ENCODE peak calls at places on chromosomes 7 and 10, in ten cellular contexts. One of them, this sample, is unnamed. For H3K4me1 and H3K27me3, the result is how much of the 10 kb centered on the place peaks cover.

GRCh38 chr7:128247108-128247507 is 6.0 kb downstream of the LEP start:
- DNase-seq in Peyer's patch: no peak
- DNase-seq in HepG2: no peak
- DNase-seq in gastrocnemius medialis: no peak
- DNase-seq in sigmoid colon: no peak
- DNase-seq in body of pancreas: no peak
- DNase-seq in IMR-90: no peak
- DNase-seq in suprapubic skin: no peak
- DNase-seq in heart left ventricle: no peak
- DNase-seq in tibial nerve: no peak
- DNase-seq in this sample: no peak

GRCh38 chr7:107995184-107996071 is 7.5 kb downstream of the LAMB1 start:
- DNase-seq in suprapubic skin: no peak
- DNase-seq in Peyer's patch: no peak
- DNase-seq in IMR-90: peak
- DNase-seq in heart left ventricle: no peak
- DNase-seq in body of pancreas: no peak
- DNase-seq in gastrocnemius medialis: no peak
- DNase-seq in sigmoid colon: peak
- DNase-seq in tibial nerve: peak
- DNase-seq in HepG2: peak
- DNase-seq in this sample: no peak

GRCh38 chr7:135253851-135254815 is 20.5 kb downstream of the STRA8 start:
- DNase-seq in Peyer's patch: no peak
- DNase-seq in tibial nerve: peak
- DNase-seq in suprapubic skin: no peak
- DNase-seq in HepG2: peak
- DNase-seq in heart left ventricle: peak
- DNase-seq in IMR-90: peak
- DNase-seq in body of pancreas: peak
- DNase-seq in sigmoid colon: peak
- DNase-seq in gastrocnemius medialis: peak
- DNase-seq in this sample: no peak

GRCh38 chr10:20418286-20418685 is 478.8 kb downstream of the NEBL start:
- DNase-seq in IMR-90: no peak
- DNase-seq in sigmoid colon: no peak
- DNase-seq in suprapubic skin: no peak
- DNase-seq in tibial nerve: no peak
- DNase-seq in heart left ventricle: no peak
- DNase-seq in HepG2: no peak
- DNase-seq in gastrocnemius medialis: no peak
- DNase-seq in body of pancreas: no peak
- DNase-seq in Peyer's patch: no peak
- DNase-seq in this sample: no peak

GRCh38 chr7:158695726-158696452 is 8.7 kb downstream of the NCAPG2 start:
- DNase-seq in gastrocnemius medialis: peak
- DNase-seq in IMR-90: peak
- DNase-seq in suprapubic skin: no peak
- DNase-seq in heart left ventricle: no peak
- DNase-seq in body of pancreas: peak
- DNase-seq in HepG2: peak
- DNase-seq in sigmoid colon: peak
- DNase-seq in Peyer's patch: no peak
- DNase-seq in tibial nerve: peak
- DNase-seq in this sample: no peak

GRCh38 chr7:108442039-108442568 is 14.1 kb downstream of the NRCAM start:
- DNase-seq in gastrocnemius medialis: no peak
- DNase-seq in IMR-90: no peak
- DNase-seq in HepG2: no peak
- DNase-seq in body of pancreas: no peak
- DNase-seq in tibial nerve: no peak
- DNase-seq in sigmoid colon: no peak
- DNase-seq in Peyer's patch: no peak
- DNase-seq in suprapubic skin: no peak
- DNase-seq in heart left ventricle: no peak
- DNase-seq in this sample: no peak

GRCh38 chr7:105992888-105993287 is 29.8 kb downstream of the CDHR3 start:
- DNase-seq in HepG2: no peak
- DNase-seq in gastrocnemius medialis: no peak
- DNase-seq in tibial nerve: no peak
- DNase-seq in suprapubic skin: no peak
- DNase-seq in sigmoid colon: no peak
- DNase-seq in heart left ventricle: no peak
- DNase-seq in Peyer's patch: no peak
- DNase-seq in IMR-90: no peak
- DNase-seq in body of pancreas: no peak
- DNase-seq in this sample: no peak

GRCh38 chr10:118272090-118272775 is 69.9 kb downstream of the FAM204A start:
- DNase-seq in body of pancreas: no peak
- DNase-seq in IMR-90: peak
- DNase-seq in suprapubic skin: no peak
- DNase-seq in sigmoid colon: peak
- DNase-seq in heart left ventricle: no peak
- DNase-seq in tibial nerve: peak
- DNase-seq in HepG2: no peak
- DNase-seq in gastrocnemius medialis: no peak
- DNase-seq in Peyer's patch: no peak
- DNase-seq in this sample: no peak

GRCh38 chr7:105875505-105875904 is 894 bp downstream of the ATXN7L1 start:
- DNase-seq in sigmoid colon: no peak
- DNase-seq in body of pancreas: no peak
- DNase-seq in gastrocnemius medialis: no peak
- DNase-seq in heart left ventricle: no peak
- DNase-seq in IMR-90: no peak
- DNase-seq in suprapubic skin: no peak
- DNase-seq in HepG2: no peak
- DNase-seq in tibial nerve: no peak
- DNase-seq in Peyer's patch: no peak
- DNase-seq in this sample: no peak

GRCh38 chr7:44533301-44534055 is 7.7 kb downstream of the NPC1L1 start:
- DNase-seq in heart left ventricle: no peak
- DNase-seq in suprapubic skin: no peak
- DNase-seq in body of pancreas: no peak
- DNase-seq in gastrocnemius medialis: no peak
- DNase-seq in HepG2: no peak
- DNase-seq in sigmoid colon: no peak
- DNase-seq in tibial nerve: no peak
- DNase-seq in Peyer's patch: no peak
- DNase-seq in IMR-90: peak
- DNase-seq in this sample: no peak

GRCh38 chr10:62258926-62259325 is 9.7 kb downstream of the RTKN2 start:
- DNase-seq in suprapubic skin: no peak
- DNase-seq in IMR-90: no peak
- DNase-seq in gastrocnemius medialis: no peak
- DNase-seq in tibial nerve: no peak
- DNase-seq in Peyer's patch: no peak
- DNase-seq in HepG2: no peak
- DNase-seq in heart left ventricle: no peak
- DNase-seq in body of pancreas: no peak
- DNase-seq in sigmoid colon: no peak
- DNase-seq in this sample: no peak

GRCh38 chr10:115882021-115882420 is 391.0 kb downstream of the GFRA1 start:
- DNase-seq in IMR-90: no peak
- DNase-seq in HepG2: no peak
- DNase-seq in Peyer's patch: no peak
- DNase-seq in gastrocnemius medialis: no peak
- DNase-seq in suprapubic skin: no peak
- DNase-seq in body of pancreas: no peak
- DNase-seq in sigmoid colon: no peak
- DNase-seq in heart left ventricle: no peak
- DNase-seq in tibial nerve: no peak
- DNase-seq in this sample: no peak

GRCh38 chr10:113382691-113383090 is 170.2 kb upstream of the HABP2 start:
- DNase-seq in IMR-90: no peak
- DNase-seq in tibial nerve: no peak
- DNase-seq in suprapubic skin: no peak
- DNase-seq in sigmoid colon: no peak
- DNase-seq in HepG2: no peak
- DNase-seq in gastrocnemius medialis: no peak
- DNase-seq in heart left ventricle: no peak
- DNase-seq in body of pancreas: no peak
- DNase-seq in Peyer's patch: no peak
- DNase-seq in this sample: no peak

GRCh38 chr7:121529003-121529402 is 132.9 kb upstream of the FAM3C start:
- DNase-seq in Peyer's patch: no peak
- DNase-seq in HepG2: no peak
- DNase-seq in gastrocnemius medialis: no peak
- DNase-seq in IMR-90: no peak
- DNase-seq in heart left ventricle: no peak
- DNase-seq in sigmoid colon: no peak
- DNase-seq in body of pancreas: no peak
- DNase-seq in tibial nerve: no peak
- DNase-seq in suprapubic skin: no peak
- DNase-seq in this sample: no peak

GRCh38 chr10:124386186-124387077 is 32.3 kb downstream of the OAT start:
- DNase-seq in Peyer's patch: no peak
- DNase-seq in heart left ventricle: no peak
- DNase-seq in suprapubic skin: peak
- DNase-seq in body of pancreas: no peak
- DNase-seq in sigmoid colon: peak
- DNase-seq in IMR-90: no peak
- DNase-seq in gastrocnemius medialis: no peak
- DNase-seq in HepG2: no peak
- DNase-seq in tibial nerve: no peak
- DNase-seq in this sample: no peak

GRCh38 chr7:157901166-157901565 is 564.4 kb downstream of the DNAJB6 start:
- DNase-seq in gastrocnemius medialis: no peak
- DNase-seq in heart left ventricle: no peak
- DNase-seq in suprapubic skin: no peak
- DNase-seq in tibial nerve: no peak
- DNase-seq in HepG2: no peak
- DNase-seq in IMR-90: no peak
- DNase-seq in body of pancreas: no peak
- DNase-seq in sigmoid colon: no peak
- DNase-seq in Peyer's patch: no peak
- DNase-seq in this sample: no peak

GRCh38 chr7:135939-136338 is 56.4 kb upstream of the FAM20C start:
- DNase-seq in Peyer's patch: no peak
- DNase-seq in heart left ventricle: no peak
- DNase-seq in HepG2: no peak
- DNase-seq in suprapubic skin: no peak
- DNase-seq in IMR-90: no peak
- DNase-seq in tibial nerve: no peak
- DNase-seq in gastrocnemius medialis: no peak
- DNase-seq in body of pancreas: no peak
- DNase-seq in sigmoid colon: no peak
- DNase-seq in this sample: no peak
- H3K4me1 ChIP-seq in Peyer's patch: under half
- H3K4me1 ChIP-seq in heart left ventricle: under half
- H3K4me1 ChIP-seq in HepG2: under half
- H3K4me1 ChIP-seq in suprapubic skin: under half
- H3K4me1 ChIP-seq in IMR-90: under half
- H3K4me1 ChIP-seq in tibial nerve: under half
- H3K4me1 ChIP-seq in gastrocnemius medialis: under half
- H3K4me1 ChIP-seq in body of pancreas: under half
- H3K4me1 ChIP-seq in sigmoid colon: under half
- H3K4me1 ChIP-seq in this sample: under half

GRCh38 chr10:33301097-33301789 is 33.2 kb downstream of the NRP1 start:
- DNase-seq in IMR-90: no peak
- DNase-seq in body of pancreas: no peak
- DNase-seq in Peyer's patch: no peak
- DNase-seq in suprapubic skin: no peak
- DNase-seq in tibial nerve: no peak
- DNase-seq in HepG2: no peak
- DNase-seq in gastrocnemius medialis: no peak
- DNase-seq in heart left ventricle: no peak
- DNase-seq in sigmoid colon: no peak
- DNase-seq in this sample: no peak
- TF ChIP-seq POLR2A in IMR-90: no peak
- TF ChIP-seq POLR2A in body of pancreas: no peak
- TF ChIP-seq POLR2A in Peyer's patch: no peak
- TF ChIP-seq POLR2A in suprapubic skin: no peak
- TF ChIP-seq POLR2A in tibial nerve: no peak
- TF ChIP-seq POLR2A in HepG2: no peak
- TF ChIP-seq POLR2A in gastrocnemius medialis: no peak
- TF ChIP-seq POLR2A in heart left ventricle: no peak
- TF ChIP-seq POLR2A in sigmoid colon: no peak
- TF ChIP-seq POLR2A in this sample: no peak

DNA sequence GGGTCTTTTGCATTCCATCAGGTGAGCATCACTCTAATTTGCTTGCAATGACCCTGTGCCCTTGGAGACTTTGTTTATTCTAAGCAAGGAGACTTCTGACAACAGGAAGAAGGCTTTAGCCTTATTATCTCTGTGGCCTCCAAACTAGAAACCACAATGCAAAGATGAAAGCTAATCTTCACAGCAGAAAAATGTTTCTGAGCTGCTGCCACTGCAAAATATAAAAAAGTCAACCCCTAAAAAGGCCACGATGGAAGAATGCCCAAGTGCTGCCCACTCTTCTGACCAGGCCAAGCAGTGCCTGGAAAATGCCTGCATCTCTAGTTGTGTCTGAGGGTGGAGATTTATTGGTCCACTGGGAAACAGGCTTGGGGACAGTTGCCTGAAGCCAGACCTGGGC is 299.9 kb downstream of the C7orf25 start:
- DNase-seq in heart left ventricle: no peak
- DNase-seq in HepG2: no peak
- DNase-seq in suprapubic skin: no peak
- DNase-seq in gastrocnemius medialis: no peak
- DNase-seq in IMR-90: no peak
- DNase-seq in sigmoid colon: no peak
- DNase-seq in body of pancreas: no peak
- DNase-seq in Peyer's patch: no peak
- DNase-seq in tibial nerve: no peak
- DNase-seq in this sample: no peak
- H3K27me3 ChIP-seq in heart left ventricle: under half
- H3K27me3 ChIP-seq in HepG2: under half
- H3K27me3 ChIP-seq in suprapubic skin: under half
- H3K27me3 ChIP-seq in gastrocnemius medialis: under half
- H3K27me3 ChIP-seq in IMR-90: under half
- H3K27me3 ChIP-seq in sigmoid colon: under half
- H3K27me3 ChIP-seq in body of pancreas: under half
- H3K27me3 ChIP-seq in Peyer's patch: under half
- H3K27me3 ChIP-seq in tibial nerve: under half
- H3K27me3 ChIP-seq in this sample: under half

DNA sequence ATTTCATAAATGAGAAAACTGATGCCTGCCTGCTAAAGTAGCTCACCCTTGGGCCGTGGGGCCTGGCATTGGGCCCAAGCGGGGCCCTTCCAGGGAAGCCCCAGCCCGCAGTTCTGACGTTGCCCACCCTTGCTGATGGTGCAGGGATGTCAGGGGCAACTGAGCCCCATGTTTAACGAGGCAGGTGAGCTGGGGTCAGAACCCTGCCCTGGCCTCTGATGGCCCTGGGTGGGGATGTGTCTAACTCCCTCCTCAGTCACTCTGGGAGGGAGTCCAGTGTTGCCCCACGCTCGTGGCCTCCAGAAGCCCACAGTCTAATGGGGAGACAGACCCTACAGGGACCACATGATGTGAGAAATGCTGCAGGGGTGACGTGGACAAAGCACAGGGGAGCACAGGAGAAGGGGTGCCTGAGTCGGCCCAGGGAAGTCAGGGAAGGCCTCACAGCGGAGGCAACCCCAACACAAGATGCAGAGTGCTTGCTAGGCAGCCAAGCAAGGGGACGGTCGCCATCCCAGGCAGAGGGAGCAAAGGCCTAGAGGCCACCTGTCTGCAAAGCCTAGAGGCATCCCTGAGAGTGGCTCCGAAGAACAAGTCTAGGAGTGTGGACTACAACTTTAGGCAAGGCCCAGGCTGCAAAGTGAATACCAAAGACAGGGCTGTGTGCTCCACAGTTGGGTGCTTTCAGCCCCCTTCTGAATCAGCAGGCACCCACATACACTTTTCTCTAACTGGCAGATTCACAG is 25.2 kb downstream of the DDIT4 start:
- DNase-seq in Peyer's patch: peak
- DNase-seq in IMR-90: no peak
- DNase-seq in tibial nerve: no peak
- DNase-seq in HepG2: no peak
- DNase-seq in suprapubic skin: no peak
- DNase-seq in heart left ventricle: no peak
- DNase-seq in sigmoid colon: no peak
- DNase-seq in gastrocnemius medialis: no peak
- DNase-seq in body of pancreas: no peak
- DNase-seq in this sample: no peak
- H3K4me1 ChIP-seq in Peyer's patch: under half
- H3K4me1 ChIP-seq in IMR-90: under half
- H3K4me1 ChIP-seq in tibial nerve: under half
- H3K4me1 ChIP-seq in HepG2: under half
- H3K4me1 ChIP-seq in suprapubic skin: under half
- H3K4me1 ChIP-seq in heart left ventricle: under half
- H3K4me1 ChIP-seq in sigmoid colon: under half
- H3K4me1 ChIP-seq in gastrocnemius medialis: under half
- H3K4me1 ChIP-seq in body of pancreas: under half
- H3K4me1 ChIP-seq in this sample: under half

This sample was measured in esophagus squamous epithelium.